ENCODE peak calls at places on chromosomes 16 and 17, in ten cellular contexts. F is osteocyte; X is iPS DF 19.7; E is CD8-positive, alpha-beta T cell; K is BE2C; L is activated CD4-positive, alpha-beta T cell treated with anti-CD3 and anti-CD28 coated beads for 48 hours; I is HTR-8/SVneo; G is anterior cingulate cortex; B is lung microvascular endothelial cell; A is stimulated activated CD4-positive, alpha-beta T cell treated with anti-CD3 and anti-CD28 coated beads, TNF-alpha, amount 100 ng/mL, for 48 hours. Q is an unnamed sample.

GRCh38 chr17:57442914-57443571 is 186.7 kb downstream of the MSI2 start:
- DNase-seq in X (no peak), A (peak), G (no peak), L (peak), I (no peak), E (peak), F (no peak), B (peak), K (no peak), Q (peak)

GRCh38 chr17:61362852-61363600 is 36.6 kb upstream of the TBX2 start:
- DNase-seq in E (no peak), A (no peak), B (no peak), G (no peak), I (no peak), F (no peak), L (no peak), X (no peak), K (no peak), Q (no peak)

GRCh38 chr16:84220851-84221250 is 19.0 kb downstream of the KCNG4 start:
- DNase-seq in G (no peak), F (no peak), B (no peak), A (no peak), X (no peak), E (no peak), I (no peak), L (no peak), K (no peak), Q (no peak)

GRCh38 chr16:2429771-2430663 is 770 bp downstream of the CCNF start:
- DNase-seq in K (peak), B (peak), G (no peak), X (no peak), A (no peak), I (no peak), F (no peak), E (no peak), L (no peak), Q (peak)

GRCh38 chr16:12323007-12323699 is 346.6 kb downstream of the SNX29 start:
- DNase-seq in B (no peak), X (no peak), I (no peak), A (peak), L (peak), K (no peak), F (no peak), E (no peak), G (no peak), Q (no peak)

GRCh38 chr17:42132941-42133340 is 10.3 kb downstream of the HSPB9 start:
- DNase-seq in K (no peak), I (no peak), L (peak), A (peak), F (no peak), E (no peak), X (no peak), B (no peak), G (peak), Q (no peak)

GRCh38 chr17:27384261-27384701 is 72.0 kb upstream of the KSR1 start:
- DNase-seq in B (peak), I (peak), F (peak), K (no peak), E (no peak), L (no peak), G (peak), X (no peak), A (no peak), Q (peak)

GRCh38 chr17:17737938-17738894 is 57.0 kb downstream of the RAI1 start:
- DNase-seq in F (no peak), L (no peak), A (no peak), X (no peak), G (no peak), K (peak), I (no peak), E (no peak), B (no peak), Q (peak)

GRCh38 chr17:63529711-63530556 is 6.8 kb downstream of the KCNH6 start:
- DNase-seq in I (no peak), F (no peak), X (no peak), B (no peak), L (no peak), E (no peak), G (no peak), A (no peak), K (no peak), Q (no peak)

GRCh38 chr17:50638851-50639767 is 4.4 kb downstream of the ABCC3 start:
- DNase-seq in A (no peak), E (no peak), K (peak), G (peak), X (no peak), I (peak), B (peak), L (no peak), F (peak), Q (peak)

GRCh38 chr16:74577882-74578366 is 29.0 kb downstream of the GLG1 start:
- DNase-seq in G (no peak), E (no peak), L (no peak), K (no peak), A (no peak), I (peak), X (no peak), B (no peak), F (no peak), Q (no peak)

GRCh38 chr17:34582185-34582900 is 3.0 kb downstream of the TMEM132E start:
- DNase-seq in I (no peak), A (no peak), K (no peak), E (no peak), B (no peak), X (no peak), L (no peak), F (no peak), G (no peak), Q (no peak)

GRCh38 chr16:57108432-57108831 is 16.0 kb downstream of the CPNE2 start:
- DNase-seq in X (no peak), L (no peak), I (no peak), F (no peak), K (no peak), B (no peak), A (no peak), E (no peak), G (no peak), Q (no peak)

GRCh38 chr17:49223517-49224197 is 6.9 kb downstream of the PHOSPHO1 start:
- DNase-seq in F (peak), L (peak), B (peak), A (peak), E (peak), G (peak), I (peak), X (no peak), K (peak), Q (peak)

GRCh38 chr16:55058576-55058975 is 127.9 kb downstream of the IRX5 start:
- DNase-seq in I (no peak), A (no peak), B (no peak), L (no peak), E (no peak), F (no peak), G (no peak), K (no peak), X (no peak), Q (no peak)

GRCh38 chr17:73877962-73878361 is 233.7 kb upstream of the SDK2 start:
- DNase-seq in K (no peak), L (no peak), A (no peak), X (no peak), F (no peak), B (no peak), E (no peak), I (no peak), G (no peak), Q (no peak)

GRCh38 chr16:228151-228855 is 946 bp downstream of the LUC7L start:
- DNase-seq in I (no peak), B (peak), X (no peak), L (no peak), K (peak), A (no peak), E (no peak), G (no peak), F (no peak), Q (no peak)

GRCh38 chr17:42119301-42119700 is 1.9 kb downstream of the KAT2A start:
- DNase-seq in K (no peak), A (no peak), I (no peak), X (no peak), F (no peak), E (no peak), B (no peak), G (no peak), L (no peak), Q (no peak)

GRCh38 chr17:5798104-5798503 is 213.8 kb upstream of the NLRP1 start:
- DNase-seq in G (no peak), F (no peak), X (no peak), A (no peak), L (no peak), B (no peak), E (no peak), I (no peak), K (no peak), Q (no peak)

GRCh38 chr16:4322121-4323035 is 6.5 kb downstream of the GLIS2 start:
- DNase-seq in K (no peak), E (no peak), B (no peak), L (no peak), I (no peak), G (no peak), X (no peak), F (no peak), A (no peak), Q (no peak)

GRCh38 chr16:14186007-14186953 is 115.2 kb downstream of the MRTFB start:
- DNase-seq in X (no peak), K (peak), L (peak), G (peak), I (peak), F (no peak), E (no peak), B (peak), A (no peak), Q (peak)

GRCh38 chr16:31094424-31095120 is at the start of gene VKORC1:
- DNase-seq in A (peak), E (peak), X (peak), B (peak), G (peak), F (peak), L (peak), I (peak), K (peak), Q (peak)

GRCh38 chr17:18191071-18191667 is 7.5 kb downstream of the ALKBH5 start:
- DNase-seq in I (no peak), E (no peak), L (no peak), F (no peak), K (no peak), B (peak), A (no peak), X (no peak), G (no peak), Q (peak)

GRCh38 chr17:57463103-57463885 is 207.0 kb downstream of the MSI2 start:
- DNase-seq in L (peak), K (no peak), G (no peak), E (no peak), I (peak), F (no peak), A (peak), X (no peak), B (no peak), Q (no peak)